ENCODE peak calls at places on chromosomes 4 and X, in nine cellular contexts. One of them, this sample, is unnamed.

GRCh38 chr4:116628598-116628997 is 456.8 kb downstream of the TRAM1L1 start:
- DNase-seq in AG04449: no peak
- DNase-seq in GM12864: no peak
- DNase-seq in progenitor cell of endocrine pancreas: no peak
- DNase-seq in cardiac muscle cell: no peak
- DNase-seq in kidney: no peak
- DNase-seq in gastrocnemius medialis: no peak
- DNase-seq in suprapubic skin: no peak
- DNase-seq in astrocyte: no peak
- DNase-seq in this sample: no peak

GRCh38 chr4:84782517-84782916 is 184.0 kb downstream of the WDFY3 start:
- DNase-seq in gastrocnemius medialis: no peak
- DNase-seq in kidney: no peak
- DNase-seq in GM12864: no peak
- DNase-seq in suprapubic skin: no peak
- DNase-seq in cardiac muscle cell: no peak
- DNase-seq in astrocyte: no peak
- DNase-seq in AG04449: no peak
- DNase-seq in progenitor cell of endocrine pancreas: no peak
- DNase-seq in this sample: no peak

GRCh38 chr4:41505161-41505653 is 32.8 kb upstream of the LIMCH1 start:
- DNase-seq in progenitor cell of endocrine pancreas: no peak
- DNase-seq in astrocyte: peak
- DNase-seq in GM12864: no peak
- DNase-seq in AG04449: no peak
- DNase-seq in suprapubic skin: no peak
- DNase-seq in gastrocnemius medialis: no peak
- DNase-seq in kidney: no peak
- DNase-seq in cardiac muscle cell: no peak
- DNase-seq in this sample: no peak

GRCh38 chr4:102427599-102427998 is 73.6 kb upstream of the NFKB1 start:
- DNase-seq in cardiac muscle cell: no peak
- DNase-seq in GM12864: no peak
- DNase-seq in astrocyte: no peak
- DNase-seq in kidney: no peak
- DNase-seq in progenitor cell of endocrine pancreas: no peak
- DNase-seq in gastrocnemius medialis: no peak
- DNase-seq in suprapubic skin: no peak
- DNase-seq in AG04449: no peak
- DNase-seq in this sample: no peak

GRCh38 chr4:26131053-26131452 is 189.8 kb upstream of the RBPJ start:
- DNase-seq in progenitor cell of endocrine pancreas: no peak
- DNase-seq in GM12864: no peak
- DNase-seq in AG04449: no peak
- DNase-seq in astrocyte: no peak
- DNase-seq in gastrocnemius medialis: no peak
- DNase-seq in kidney: no peak
- DNase-seq in suprapubic skin: no peak
- DNase-seq in cardiac muscle cell: no peak
- DNase-seq in this sample: no peak

GRCh38 chr4:7103599-7104365 is 35.9 kb upstream of the GRPEL1 start:
- DNase-seq in gastrocnemius medialis: no peak
- DNase-seq in GM12864: no peak
- DNase-seq in cardiac muscle cell: peak
- DNase-seq in progenitor cell of endocrine pancreas: no peak
- DNase-seq in astrocyte: no peak
- DNase-seq in kidney: peak
- DNase-seq in suprapubic skin: peak
- DNase-seq in AG04449: no peak
- DNase-seq in this sample: peak

GRCh38 chr4:7235030-7235380 is 42.7 kb downstream of the SORCS2 start:
- DNase-seq in AG04449: no peak
- DNase-seq in gastrocnemius medialis: no peak
- DNase-seq in kidney: peak
- DNase-seq in progenitor cell of endocrine pancreas: no peak
- DNase-seq in GM12864: no peak
- DNase-seq in astrocyte: no peak
- DNase-seq in cardiac muscle cell: no peak
- DNase-seq in suprapubic skin: no peak
- DNase-seq in this sample: no peak

GRCh38 chr4:110265001-110265400 is 66.6 kb upstream of the ELOVL6 start:
- DNase-seq in astrocyte: no peak
- DNase-seq in gastrocnemius medialis: no peak
- DNase-seq in progenitor cell of endocrine pancreas: no peak
- DNase-seq in suprapubic skin: no peak
- DNase-seq in AG04449: no peak
- DNase-seq in cardiac muscle cell: no peak
- DNase-seq in GM12864: no peak
- DNase-seq in kidney: no peak
- DNase-seq in this sample: no peak

GRCh38 chr4:94635172-94635571 is 122.6 kb upstream of the BMPR1B start:
- DNase-seq in progenitor cell of endocrine pancreas: no peak
- DNase-seq in cardiac muscle cell: no peak
- DNase-seq in GM12864: no peak
- DNase-seq in astrocyte: peak
- DNase-seq in AG04449: no peak
- DNase-seq in suprapubic skin: no peak
- DNase-seq in kidney: no peak
- DNase-seq in gastrocnemius medialis: no peak
- DNase-seq in this sample: no peak

GRCh38 chr4:140098481-140099132 is 55.4 kb downstream of the MAML3 start:
- DNase-seq in suprapubic skin: no peak
- DNase-seq in AG04449: no peak
- DNase-seq in GM12864: no peak
- DNase-seq in cardiac muscle cell: no peak
- DNase-seq in progenitor cell of endocrine pancreas: no peak
- DNase-seq in gastrocnemius medialis: no peak
- DNase-seq in astrocyte: peak
- DNase-seq in kidney: no peak
- DNase-seq in this sample: no peak

GRCh38 chrX:85244411-85245210 is 820 bp downstream of the ZNF711 start:
- DNase-seq in kidney: peak
- DNase-seq in GM12864: no peak
- DNase-seq in AG04449: no peak
- DNase-seq in gastrocnemius medialis: no peak
- DNase-seq in astrocyte: peak
- DNase-seq in suprapubic skin: no peak
- DNase-seq in cardiac muscle cell: peak
- DNase-seq in progenitor cell of endocrine pancreas: peak
- DNase-seq in this sample: no peak

GRCh38 chr4:24856586-24856985 is 56.3 kb downstream of the CCDC149 start:
- DNase-seq in cardiac muscle cell: no peak
- DNase-seq in progenitor cell of endocrine pancreas: no peak
- DNase-seq in AG04449: no peak
- DNase-seq in GM12864: peak
- DNase-seq in gastrocnemius medialis: no peak
- DNase-seq in astrocyte: peak
- DNase-seq in suprapubic skin: no peak
- DNase-seq in kidney: no peak
- DNase-seq in this sample: no peak

GRCh38 chrX:68084765-68085164 is 348.5 kb downstream of the OPHN1 start:
- DNase-seq in suprapubic skin: no peak
- DNase-seq in astrocyte: peak
- DNase-seq in kidney: no peak
- DNase-seq in AG04449: no peak
- DNase-seq in cardiac muscle cell: no peak
- DNase-seq in gastrocnemius medialis: peak
- DNase-seq in GM12864: no peak
- DNase-seq in progenitor cell of endocrine pancreas: no peak
- DNase-seq in this sample: no peak

GRCh38 chr4:139986108-139986507 is 167.9 kb downstream of the MAML3 start:
- DNase-seq in progenitor cell of endocrine pancreas: no peak
- DNase-seq in astrocyte: no peak
- DNase-seq in suprapubic skin: no peak
- DNase-seq in kidney: no peak
- DNase-seq in cardiac muscle cell: no peak
- DNase-seq in GM12864: no peak
- DNase-seq in gastrocnemius medialis: no peak
- DNase-seq in AG04449: no peak
- DNase-seq in this sample: no peak

GRCh38 chrX:153460826-153461225 is 9.6 kb downstream of the HAUS7 start:
- DNase-seq in progenitor cell of endocrine pancreas: peak
- DNase-seq in suprapubic skin: no peak
- DNase-seq in GM12864: no peak
- DNase-seq in astrocyte: no peak
- DNase-seq in cardiac muscle cell: peak
- DNase-seq in kidney: peak
- DNase-seq in gastrocnemius medialis: no peak
- DNase-seq in AG04449: no peak
- DNase-seq in this sample: no peak

GRCh38 chrX:153462291-153462690 is 8.1 kb downstream of the HAUS7 start:
- DNase-seq in cardiac muscle cell: no peak
- DNase-seq in AG04449: no peak
- DNase-seq in progenitor cell of endocrine pancreas: no peak
- DNase-seq in kidney: no peak
- DNase-seq in GM12864: no peak
- DNase-seq in suprapubic skin: no peak
- DNase-seq in gastrocnemius medialis: no peak
- DNase-seq in astrocyte: no peak
- DNase-seq in this sample: no peak

GRCh38 chrX:153457827-153458466 is 12.1 kb upstream of the TREX2 start:
- DNase-seq in kidney: peak
- DNase-seq in AG04449: no peak
- DNase-seq in suprapubic skin: no peak
- DNase-seq in GM12864: no peak
- DNase-seq in cardiac muscle cell: no peak
- DNase-seq in progenitor cell of endocrine pancreas: no peak
- DNase-seq in gastrocnemius medialis: no peak
- DNase-seq in astrocyte: no peak
- DNase-seq in this sample: no peak

GRCh38 chrX:153457136-153457825 is 11.4 kb upstream of the TREX2 start:
- DNase-seq in kidney: peak
- DNase-seq in progenitor cell of endocrine pancreas: no peak
- DNase-seq in GM12864: no peak
- DNase-seq in suprapubic skin: no peak
- DNase-seq in gastrocnemius medialis: no peak
- DNase-seq in AG04449: no peak
- DNase-seq in cardiac muscle cell: no peak
- DNase-seq in astrocyte: no peak
- DNase-seq in this sample: no peak

GRCh38 chrX:153459976-153460375 is 10.4 kb downstream of the HAUS7 start:
- DNase-seq in suprapubic skin: no peak
- DNase-seq in cardiac muscle cell: no peak
- DNase-seq in progenitor cell of endocrine pancreas: no peak
- DNase-seq in astrocyte: peak
- DNase-seq in AG04449: peak
- DNase-seq in kidney: peak
- DNase-seq in GM12864: no peak
- DNase-seq in gastrocnemius medialis: no peak
- DNase-seq in this sample: no peak
- TF ChIP-seq CTCF in suprapubic skin: no peak
- TF ChIP-seq CTCF in cardiac muscle cell: no peak
- TF ChIP-seq CTCF in progenitor cell of endocrine pancreas: no peak
- TF ChIP-seq CTCF in astrocyte: no peak
- TF ChIP-seq CTCF in AG04449: peak
- TF ChIP-seq CTCF in kidney: no peak
- TF ChIP-seq CTCF in GM12864: no peak
- TF ChIP-seq CTCF in gastrocnemius medialis: no peak
- TF ChIP-seq CTCF in this sample: no peak

DNA sequence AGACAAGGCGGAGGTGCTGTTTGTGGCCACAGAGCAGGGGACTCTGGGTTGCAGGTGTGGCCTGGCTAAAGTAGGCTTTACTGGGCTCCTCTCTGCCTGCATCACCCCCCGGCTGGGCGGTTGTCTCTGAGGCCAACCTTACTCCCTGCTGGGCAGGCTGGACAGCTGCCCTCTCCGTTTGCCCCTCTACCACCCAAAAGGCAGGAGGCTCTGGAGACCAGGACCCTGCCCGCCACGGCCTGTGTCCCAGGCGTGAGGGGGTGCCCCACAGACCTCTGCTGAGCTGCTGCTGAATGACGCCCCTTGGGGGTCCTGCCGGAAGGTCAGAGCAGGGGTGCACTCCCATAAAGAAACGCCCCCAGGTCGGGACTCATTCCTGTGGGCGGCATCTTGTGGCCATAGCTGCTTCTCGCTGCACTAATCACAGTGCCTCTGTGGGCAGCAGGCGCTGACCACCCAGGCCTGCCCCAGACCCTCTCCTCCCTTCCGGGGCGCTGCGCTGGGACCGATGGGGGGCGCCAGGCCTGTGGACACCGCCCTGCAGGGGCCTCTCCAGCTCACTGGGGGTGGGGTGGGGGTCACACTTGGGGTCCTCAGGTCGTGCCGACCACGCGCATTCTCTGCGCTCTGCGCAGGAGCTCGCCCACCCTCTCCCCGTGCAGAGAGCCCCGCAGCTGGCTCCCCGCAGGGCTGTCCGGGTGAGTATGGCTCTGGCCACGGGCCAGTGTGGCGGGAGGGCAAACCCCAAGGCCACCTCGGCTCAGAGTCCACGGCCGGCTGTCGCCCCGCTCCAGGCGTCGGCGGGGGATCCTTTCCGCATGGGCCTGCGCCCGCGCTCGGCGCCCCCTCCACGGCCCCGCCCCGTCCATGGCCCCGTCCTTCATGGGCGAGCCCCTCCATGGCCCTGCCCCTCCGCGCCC is 920 bp downstream of the HTT-AS start:
- DNase-seq in kidney: peak
- DNase-seq in progenitor cell of endocrine pancreas: peak
- DNase-seq in gastrocnemius medialis: no peak
- DNase-seq in astrocyte: no peak
- DNase-seq in cardiac muscle cell: peak
- DNase-seq in suprapubic skin: peak
- DNase-seq in AG04449: no peak
- DNase-seq in GM12864: no peak
- DNase-seq in this sample: no peak
- TF ChIP-seq CTCF in kidney: no peak
- TF ChIP-seq CTCF in progenitor cell of endocrine pancreas: peak
- TF ChIP-seq CTCF in gastrocnemius medialis: no peak
- TF ChIP-seq CTCF in astrocyte: no peak
- TF ChIP-seq CTCF in cardiac muscle cell: peak
- TF ChIP-seq CTCF in suprapubic skin: no peak
- TF ChIP-seq CTCF in AG04449: peak
- TF ChIP-seq CTCF in GM12864: peak
- TF ChIP-seq CTCF in this sample: no peak

DNA sequence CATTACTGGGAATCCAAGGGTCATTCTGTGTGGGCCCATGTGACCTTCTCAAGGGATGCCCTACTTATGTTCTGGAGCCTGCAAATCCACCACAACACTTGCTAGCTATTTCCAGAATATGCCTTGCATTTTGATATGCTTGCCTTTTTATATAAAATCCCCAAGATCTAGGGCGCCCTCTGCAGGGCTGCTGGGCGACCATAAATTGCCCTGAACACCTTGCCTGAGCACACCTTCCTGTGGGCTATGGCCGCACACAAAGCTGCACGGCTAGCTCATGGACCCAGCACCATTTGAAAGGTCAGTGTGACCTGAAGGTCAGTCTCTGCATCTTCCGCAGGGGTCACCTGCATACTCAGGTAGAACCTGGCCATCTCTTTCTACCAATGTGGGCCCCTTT is 311.7 kb downstream of the NLGN4X start:
- DNase-seq in progenitor cell of endocrine pancreas: no peak
- DNase-seq in AG04449: no peak
- DNase-seq in gastrocnemius medialis: no peak
- DNase-seq in kidney: no peak
- DNase-seq in cardiac muscle cell: no peak
- DNase-seq in astrocyte: no peak
- DNase-seq in GM12864: no peak
- DNase-seq in suprapubic skin: no peak
- DNase-seq in this sample: no peak
- TF ChIP-seq CTCF in progenitor cell of endocrine pancreas: no peak
- TF ChIP-seq CTCF in AG04449: no peak
- TF ChIP-seq CTCF in gastrocnemius medialis: no peak
- TF ChIP-seq CTCF in kidney: no peak
- TF ChIP-seq CTCF in cardiac muscle cell: no peak
- TF ChIP-seq CTCF in astrocyte: no peak
- TF ChIP-seq CTCF in GM12864: no peak
- TF ChIP-seq CTCF in suprapubic skin: no peak
- TF ChIP-seq CTCF in this sample: no peak

GRCh38 chrX:131728295-131729145 is 184.6 kb downstream of the OR13H1 start:
- DNase-seq in kidney: no peak
- DNase-seq in astrocyte: peak
- DNase-seq in cardiac muscle cell: no peak
- DNase-seq in suprapubic skin: peak
- DNase-seq in AG04449: no peak
- DNase-seq in gastrocnemius medialis: no peak
- DNase-seq in GM12864: no peak
- DNase-seq in progenitor cell of endocrine pancreas: no peak
- DNase-seq in this sample: peak
- TF ChIP-seq CTCF in kidney: no peak
- TF ChIP-seq CTCF in astrocyte: no peak
- TF ChIP-seq CTCF in cardiac muscle cell: no peak
- TF ChIP-seq CTCF in suprapubic skin: no peak
- TF ChIP-seq CTCF in AG04449: no peak
- TF ChIP-seq CTCF in gastrocnemius medialis: no peak
- TF ChIP-seq CTCF in GM12864: no peak
- TF ChIP-seq CTCF in progenitor cell of endocrine pancreas: no peak
- TF ChIP-seq CTCF in this sample: no peak

This sample was measured in omental fat pad.